ENCODE peak calls at places on chromosomes 2 and 18, in six cellular contexts. I is right cardiac atrium, E is left ventricle myocardium inferior, L is tibial nerve, F is heart left ventricle, O is aorta. P is an unnamed sample. For H3K27me3 and H3K4me1, the result is how much of the 10 kb centered on the place peaks cover.

GRCh38 chr2:162473-163135 is 101.2 kb downstream of the SH3YL1 start:
- DNase-seq in E (no peak), F (no peak), O (no peak), L (no peak), I (no peak), P (no peak)

GRCh38 chr2:27379840-27380625 is 501 bp downstream of the ZNF513 start:
- DNase-seq in L (peak), F (peak), O (peak), E (peak), I (peak), P (no peak)

GRCh38 chr2:222861411-222862067 is 703 bp downstream of the ACSL3 start:
- DNase-seq in I (peak), O (peak), L (no peak), E (peak), F (peak), P (no peak)

GRCh38 chr2:39488450-39488849 is 51.4 kb upstream of the MAP4K3 start:
- DNase-seq in F (no peak), I (no peak), E (no peak), L (no peak), O (no peak), P (peak)

GRCh38 chr2:33268246-33268831 is 208.1 kb upstream of the RASGRP3 start:
- DNase-seq in F (no peak), L (no peak), E (no peak), O (no peak), I (no peak), P (no peak)

GRCh38 chr2:227653419-227653818 is 13.2 kb upstream of the SCYGR5 start:
- DNase-seq in E (no peak), L (no peak), O (no peak), I (no peak), F (no peak), P (peak)

GRCh38 chr2:15941483-15941853 is 1.1 kb downstream of the MYCN start:
- DNase-seq in L (no peak), F (no peak), O (no peak), E (no peak), I (no peak), P (no peak)

GRCh38 chr2:209685963-209686362 is 85.7 kb upstream of the UNC80 start:
- DNase-seq in L (no peak), O (no peak), I (peak), E (no peak), F (no peak), P (no peak)

GRCh38 chr2:175560521-175561164 is 379.1 kb upstream of the ATP5MC3 start:
- DNase-seq in F (no peak), O (no peak), I (no peak), L (no peak), E (no peak), P (no peak)

GRCh38 chr2:28391564-28392296 is 928 bp upstream of the FOSL2 start:
- DNase-seq in E (peak), I (peak), L (peak), F (peak), O (peak), P (peak)

GRCh38 chr2:12717988-12718661 is 1.4 kb downstream of the TRIB2 start:
- DNase-seq in E (no peak), O (no peak), L (no peak), I (peak), F (peak), P (no peak)

GRCh38 chr2:130963849-130964793 is 127.4 kb downstream of the ARHGEF4 start:
- DNase-seq in O (no peak), E (no peak), I (peak), L (no peak), F (no peak), P (no peak)

GRCh38 chr2:219876931-219877330 is 249.5 kb downstream of the SLC4A3 start:
- DNase-seq in F (no peak), O (no peak), I (no peak), E (no peak), L (no peak), P (no peak)

GRCh38 chr2:204122425-204122824 is 185.9 kb downstream of the ICOS start:
- DNase-seq in F (no peak), O (no peak), L (no peak), I (no peak), E (no peak), P (no peak)

GRCh38 chr2:51795248-51795888 is 763.4 kb upstream of the NRXN1 start:
- DNase-seq in L (no peak), I (no peak), E (no peak), F (no peak), O (no peak), P (no peak)

GRCh38 chr2:54038835-54039234 is 68.0 kb upstream of the PSME4 start:
- DNase-seq in O (no peak), E (no peak), L (no peak), I (no peak), F (no peak), P (no peak)

GRCh38 chr2:39875182-39875913 is 96.3 kb upstream of the THUMPD2 start:
- DNase-seq in L (no peak), O (peak), E (peak), F (peak), I (peak), P (peak)

GRCh38 chr2:64766841-64767669 is 113.3 kb upstream of the SERTAD2 start:
- DNase-seq in I (no peak), E (no peak), O (no peak), F (no peak), L (no peak), P (no peak)

GRCh38 chr2:55019547-55020258 is 30.5 kb downstream of the RTN4 start:
- DNase-seq in E (no peak), L (no peak), F (no peak), O (no peak), I (no peak), P (peak)

GRCh38 chr2:29066271-29066860 is 8.0 kb downstream of the PCARE start:
- DNase-seq in L (no peak), E (no peak), F (no peak), O (no peak), I (no peak), P (peak)

GRCh38 chr18:6811816-6812215 is 82.3 kb downstream of the ARHGAP28 start:
- DNase-seq in O (no peak), E (no peak), L (no peak), I (no peak), F (no peak), P (no peak)

DNA sequence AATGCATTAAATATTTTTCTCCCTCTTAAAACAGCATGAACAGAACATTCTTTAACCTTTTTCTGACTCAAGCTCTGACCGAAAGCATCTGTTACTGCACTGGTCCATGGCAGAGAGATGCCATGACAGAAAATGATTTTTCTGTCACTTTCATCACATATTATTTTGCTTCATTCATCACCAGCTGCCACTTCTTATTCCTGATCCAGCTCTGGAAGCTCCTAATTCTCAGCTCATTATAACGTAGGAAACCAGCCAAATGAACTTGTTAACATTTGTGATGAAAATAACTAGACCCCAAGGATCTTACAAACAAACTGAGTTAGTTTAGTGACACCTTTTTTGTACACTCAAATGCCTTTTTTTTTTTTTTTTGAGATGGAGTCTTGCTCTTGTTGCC is 7.6 kb upstream of the CFLAR start:
- DNase-seq in L (no peak), E (no peak), O (no peak), F (no peak), I (no peak), P (no peak)
- H3K27me3 ChIP-seq in L (under half), E (under half), O (under half), F (under half), I (under half), P (under half)

DNA sequence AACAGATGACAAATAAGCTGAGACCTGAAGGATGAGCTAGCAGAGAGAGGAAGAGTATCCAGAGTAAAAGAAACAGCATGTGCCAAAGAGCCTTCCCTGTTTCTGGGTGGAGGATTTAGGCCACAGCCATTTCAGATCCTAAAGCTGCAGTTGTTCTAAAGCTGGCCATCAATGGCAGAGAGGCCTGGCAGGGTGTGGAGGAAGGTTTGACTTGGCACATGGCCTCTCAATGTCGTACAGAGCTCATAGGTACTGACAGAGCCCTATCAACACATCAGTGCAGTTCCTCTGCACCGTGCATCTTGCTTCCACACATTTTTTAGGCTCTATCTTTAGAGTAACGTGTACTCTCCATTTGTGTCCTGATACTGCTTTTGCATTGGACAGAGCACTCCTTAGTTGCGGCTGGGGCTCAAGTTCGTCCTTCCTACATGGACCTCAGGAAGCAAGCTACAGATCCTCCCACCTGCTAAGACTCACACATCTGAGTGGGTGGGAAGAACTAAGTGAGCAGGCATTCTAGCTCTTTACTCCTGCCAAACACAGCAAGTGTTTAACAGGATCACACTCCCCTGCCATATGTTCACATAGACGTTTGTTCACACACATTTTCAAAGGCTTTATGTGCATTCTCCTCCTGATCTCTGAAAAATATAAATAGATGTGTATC is 3.0 kb upstream of the CHMP3 start:
- DNase-seq in E (no peak), I (no peak), L (no peak), F (no peak), O (no peak), P (no peak)
- H3K27ac ChIP-seq in E (peak), I (peak), L (no peak), F (no peak), O (no peak), P (no peak)

GRCh38 chr2:136377423-136378382 is 259.8 kb upstream of the CXCR4 start:
- DNase-seq in F (no peak), O (no peak), L (no peak), I (no peak), E (no peak), P (no peak)
- H3K4me1 ChIP-seq in F (under half), O (under half), L (under half), I (under half), E (under half), P (under half)

GRCh38 chr2:177728920-177729319 is 336.3 kb downstream of the AGPS start:
- DNase-seq in E (no peak), L (no peak), F (no peak), O (no peak), I (no peak), P (no peak)
- H3K27me3 ChIP-seq in E (under half), L (under half), F (under half), O (under half), I (under half), P (under half)

DNA sequence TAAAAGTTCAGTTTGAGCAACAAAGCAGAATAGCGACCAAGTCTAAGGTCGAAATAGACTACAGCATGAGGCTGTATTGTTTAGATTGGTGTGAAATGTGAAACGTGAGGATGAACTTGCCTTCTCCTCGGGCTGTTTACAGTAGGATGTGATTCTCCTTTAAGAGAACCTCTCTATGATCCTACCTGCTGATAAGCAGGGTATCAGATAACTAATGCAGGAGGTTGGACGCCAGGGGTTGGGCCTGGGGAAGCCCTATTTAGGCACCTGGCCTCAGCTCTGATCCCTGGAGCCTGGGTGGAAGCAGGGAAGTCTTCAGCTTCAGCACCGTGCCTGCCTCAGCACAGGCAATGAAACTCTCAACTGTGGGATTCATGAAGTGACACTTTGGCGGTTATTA is 11.4 kb downstream of the CRYGD start:
- DNase-seq in F (no peak), O (no peak), E (no peak), L (no peak), I (no peak), P (no peak)
- H3K27ac ChIP-seq in F (no peak), O (no peak), E (no peak), L (no peak), I (no peak), P (no peak)

GRCh38 chr2:158998486-158999248 is 30.2 kb downstream of the TANC1 start:
- DNase-seq in E (no peak), F (no peak), I (no peak), L (no peak), O (peak), P (peak)

GRCh38 chr2:158994920-158995676 is 26.7 kb downstream of the TANC1 start:
- DNase-seq in F (peak), L (no peak), O (no peak), I (peak), E (no peak), P (no peak)

GRCh38 chr2:158997037-158997785 is 28.8 kb downstream of the TANC1 start:
- DNase-seq in L (no peak), E (no peak), O (no peak), F (no peak), I (no peak), P (no peak)

GRCh38 chr2:158995677-158996049 is 27.2 kb downstream of the TANC1 start:
- DNase-seq in L (no peak), F (no peak), E (no peak), I (no peak), O (no peak), P (no peak)

GRCh38 chr2:158996378-158996993 is 28.0 kb downstream of the TANC1 start:
- DNase-seq in O (no peak), E (no peak), F (no peak), I (no peak), L (no peak), P (no peak)
- H3K4me1 ChIP-seq in O (under half), E (half or more), F (half or more), I (under half), L (under half), P (under half)